ENCODE peak calls at places on chromosome 11, in four cellular contexts. O, A, Z and V are unnamed samples.
A peak's percentile ranks its signal among the peaks of the same experiment; 100 is the strongest.

GRCh38 chr11:78567209-78567608 is 7.5 kb downstream of the NARS2 start:
- DNase-seq in A (no peak), O (no peak), Z (no peak), V (peak; percentile 68)

GRCh38 chr11:111634981-111635705 is 32.9 kb downstream of the SIK2 start:
- DNase-seq in Z (no peak), A (no peak), O (no peak), V (peak; percentile 33)

GRCh38 chr11:88288560-88288959 is 49.0 kb downstream of the CTSC start:
- DNase-seq in A (no peak), Z (no peak), O (no peak), V (no peak)

GRCh38 chr11:18765554-18765953 is 26.0 kb downstream of the PTPN5 start:
- DNase-seq in O (no peak), A (no peak), Z (no peak), V (no peak)

GRCh38 chr11:62649486-62649885 is 3.1 kb upstream of the GANAB start:
- DNase-seq in O (no peak), Z (no peak), A (no peak), V (no peak)

GRCh38 chr11:120446802-120447201 is 64.7 kb upstream of the GRIK4 start:
- DNase-seq in Z (no peak), A (no peak), O (no peak), V (no peak)

GRCh38 chr11:117444256-117445096 is 116.8 kb downstream of the CEP164 start:
- DNase-seq in O (no peak), Z (no peak), A (peak; percentile 74), V (no peak)

GRCh38 chr11:81174646-81175330 is 1558.9 kb downstream of the FAM181B start:
- DNase-seq in Z (no peak), A (no peak), O (no peak), V (no peak)

GRCh38 chr11:23236846-23237550 is 376.7 kb upstream of the CCDC179 start:
- DNase-seq in Z (no peak), A (no peak), O (no peak), V (peak; percentile 73)

GRCh38 chr11:16862733-16863132 is 124.3 kb downstream of the C11orf58 start:
- DNase-seq in O (no peak), A (peak; percentile 4), Z (no peak), V (peak; percentile 9)

GRCh38 chr11:45927684-45928413 is 5.4 kb downstream of the LARGE2 start:
- DNase-seq in A (no peak), Z (no peak), O (no peak), V (no peak)